ENCODE peak calls at places on chromosomes 6 and 20, in seven cellular contexts. P is HepG2, A is neural progenitor cell, Y is PC-3, K is colonic mucosa, I is fibroblast of lung, S is GM23248. U is an unnamed sample.

GRCh38 chr20:17624070-17624469 is 54.2 kb downstream of the DSTN start:
- DNase-seq in P (no peak), A (no peak), Y (no peak), K (no peak), I (no peak), S (no peak), U (no peak)

GRCh38 chr20:53522696-53523095 is 70.9 kb downstream of the ZNF217 start:
- DNase-seq in P (no peak), A (no peak), Y (no peak), K (no peak), I (no peak), S (no peak), U (no peak)

GRCh38 chr6:134438825-134439224 is 120.9 kb upstream of the SGK1 start:
- DNase-seq in P (no peak), A (peak), Y (no peak), K (no peak), I (no peak), S (no peak), U (no peak)

GRCh38 chr20:45337367-45338120 is 10.7 kb downstream of the SDC4 start:
- DNase-seq in P (peak), A (no peak), Y (peak), K (peak), I (peak), S (peak), U (peak)

GRCh38 chr6:29705389-29706231 is 17.6 kb upstream of the HLA-F start:
- DNase-seq in P (peak), A (peak), Y (peak), K (peak), I (peak), S (peak), U (peak)

GRCh38 chr20:18020931-18021330 is 36.8 kb downstream of the OVOL2 start:
- DNase-seq in P (no peak), A (no peak), Y (no peak), K (no peak), I (no peak), S (no peak), U (peak)

GRCh38 chr6:31375699-31376098 is 18.7 kb upstream of the HLA-B start:
- DNase-seq in P (no peak), A (no peak), Y (no peak), K (no peak), I (no peak), S (no peak), U (no peak)

GRCh38 chr6:152428126-152428525 is 209.0 kb downstream of the SYNE1 start:
- DNase-seq in P (no peak), A (peak), Y (no peak), K (no peak), I (peak), S (no peak), U (no peak)

GRCh38 chr6:139433647-139434419 is 59.4 kb upstream of the CITED2 start:
- DNase-seq in P (peak), A (no peak), Y (peak), K (peak), I (peak), S (peak), U (no peak)

GRCh38 chr6:163955131-163955530 is 540.6 kb downstream of the QKI start:
- DNase-seq in P (no peak), A (no peak), Y (no peak), K (no peak), I (peak), S (peak), U (peak)

GRCh38 chr6:54717849-54718455 is 128.6 kb upstream of the FAM83B start:
- DNase-seq in P (peak), A (peak), Y (peak), K (peak), I (peak), S (peak), U (peak)

GRCh38 chr20:9068232-9068781 is 580 bp upstream of the PLCB4 start:
- DNase-seq in P (no peak), A (peak), Y (peak), K (peak), I (peak), S (peak), U (no peak)

GRCh38 chr6:45275358-45275757 is 52.8 kb upstream of the RUNX2 start:
- DNase-seq in P (no peak), A (no peak), Y (no peak), K (no peak), I (no peak), S (no peak), U (no peak)

GRCh38 chr6:107957165-107957908 is 671 bp downstream of the SEC63 start:
- DNase-seq in P (peak), A (peak), Y (peak), K (peak), I (peak), S (peak), U (peak)

GRCh38 chr6:150607044-150607650 is 7.5 kb downstream of the PLEKHG1 start:
- DNase-seq in P (no peak), A (no peak), Y (no peak), K (no peak), I (no peak), S (no peak), U (no peak)

GRCh38 chr6:29887819-29888581 is 54.3 kb upstream of the HLA-A start:
- DNase-seq in P (no peak), A (peak), Y (peak), K (peak), I (peak), S (peak), U (peak)

GRCh38 chr6:166449036-166449435 is 66.3 kb upstream of the MPC1 start:
- DNase-seq in P (no peak), A (no peak), Y (no peak), K (no peak), I (no peak), S (no peak), U (peak)

GRCh38 chr20:36252511-36252910 is 16.2 kb downstream of the AAR2 start:
- DNase-seq in P (no peak), A (no peak), Y (no peak), K (no peak), I (no peak), S (no peak), U (no peak)

GRCh38 chr20:41169791-41170351 is 32.5 kb downstream of the PLCG1 start:
- DNase-seq in P (no peak), A (no peak), Y (peak), K (peak), I (peak), S (peak), U (no peak)

GRCh38 chr6:160041608-160042007 is 72.7 kb downstream of the IGF2R start:
- DNase-seq in P (peak), A (no peak), Y (peak), K (no peak), I (peak), S (peak), U (no peak)

GRCh38 chr6:104829183-104829958 is 30.3 kb downstream of the HACE1 start:
- DNase-seq in P (no peak), A (no peak), Y (peak), K (no peak), I (no peak), S (no peak), U (no peak)

GRCh38 chr6:44432726-44433125 is 45.2 kb downstream of the CDC5L start:
- DNase-seq in P (no peak), A (no peak), Y (no peak), K (no peak), I (no peak), S (no peak), U (no peak)

GRCh38 chr6:31356216-31356945 is 598 bp downstream of the HLA-B start:
- DNase-seq in P (no peak), A (peak), Y (peak), K (peak), I (peak), S (peak), U (peak)

GRCh38 chr6:168773788-168774187 is 332.8 kb downstream of the SMOC2 start:
- DNase-seq in P (no peak), A (no peak), Y (no peak), K (no peak), I (no peak), S (no peak), U (no peak)

GRCh38 chr20:59455392-59456341 is 148.7 kb upstream of the PHACTR3 start:
- DNase-seq in P (no peak), A (peak), Y (peak), K (peak), I (no peak), S (peak), U (no peak)

GRCh38 chr20:45487231-45487635 is 17.7 kb downstream of the WFDC2 start:
- DNase-seq in P (no peak), A (peak), Y (no peak), K (no peak), I (no peak), S (no peak), U (no peak)

GRCh38 chr6:169251822-169252804 is 1.5 kb downstream of the THBS2 start:
- DNase-seq in P (no peak), A (peak), Y (no peak), K (no peak), I (no peak), S (peak), U (no peak)

GRCh38 chr6:14762077-14762476 is 483.8 kb upstream of the JARID2 start:
- DNase-seq in P (peak), A (no peak), Y (no peak), K (peak), I (no peak), S (no peak), U (no peak)

GRCh38 chr6:10146723-10147451 is 268.0 kb downstream of the TFAP2A start:
- DNase-seq in P (peak), A (peak), Y (peak), K (no peak), I (peak), S (peak), U (peak)

GRCh38 chr20:53399592-53400335 is 193.9 kb downstream of the ZNF217 start:
- DNase-seq in P (no peak), A (no peak), Y (no peak), K (no peak), I (peak), S (no peak), U (no peak)

GRCh38 chr20:47150403-47151152 is 205.9 kb downstream of the ZMYND8 start:
- DNase-seq in P (peak), A (peak), Y (peak), K (peak), I (peak), S (peak), U (peak)

GRCh38 chr6:144268821-144269220 is 16.3 kb upstream of the UTRN start:
- DNase-seq in P (no peak), A (no peak), Y (no peak), K (no peak), I (no peak), S (no peak), U (peak)

DNA sequence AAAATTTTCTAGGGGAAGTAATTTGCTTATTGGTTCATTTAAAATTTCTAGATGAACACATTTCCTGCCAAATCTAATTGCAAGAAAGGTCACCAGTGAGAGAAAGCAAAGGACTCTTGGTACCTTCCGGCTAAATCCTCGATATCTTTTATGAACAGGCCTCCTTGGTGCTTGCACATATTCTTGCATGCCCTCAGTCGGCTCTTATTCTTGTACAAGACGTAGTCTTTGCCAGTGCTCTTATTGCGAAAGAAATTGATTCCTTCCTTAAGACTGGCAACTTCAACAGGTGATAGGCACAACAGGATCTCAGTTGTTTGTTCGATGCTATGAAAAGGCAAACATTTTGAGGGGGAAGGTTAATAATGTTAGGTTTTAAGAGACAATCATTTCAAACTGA is 141.7 kb upstream of the CARMIL1 start:
- DNase-seq in P (no peak), A (no peak), Y (no peak), K (no peak), I (no peak), S (peak), U (no peak)
- H3K4me3 ChIP-seq in P (no peak), A (no peak), Y (no peak), K (peak), I (peak), S (peak), U (no peak)

DNA sequence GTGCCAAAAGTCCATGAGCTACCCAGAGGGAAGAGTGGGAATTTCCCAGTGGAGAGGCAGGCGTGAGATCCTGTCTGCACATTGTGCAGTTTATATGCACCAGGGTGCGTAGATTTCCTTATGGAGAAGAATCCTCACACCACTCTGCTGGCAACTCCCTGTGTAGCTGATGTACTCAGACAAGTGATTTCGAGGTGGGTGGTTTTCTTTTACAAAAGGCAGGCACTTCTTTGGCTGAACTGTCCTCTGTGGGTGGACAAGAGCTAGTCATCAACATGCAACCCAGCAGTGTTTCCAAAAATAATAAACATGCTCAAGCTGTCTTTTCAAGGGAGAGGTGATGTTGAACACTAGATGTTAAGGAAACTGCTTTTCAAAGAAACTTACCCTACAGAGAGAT is 121.7 kb upstream of the NXT1 start:
- DNase-seq in P (no peak), A (no peak), Y (no peak), K (no peak), I (peak), S (peak), U (no peak)
- H3K9ac ChIP-seq in P (no peak), A (no peak), Y (no peak), K (no peak), I (no peak), S (peak), U (no peak)

DNA sequence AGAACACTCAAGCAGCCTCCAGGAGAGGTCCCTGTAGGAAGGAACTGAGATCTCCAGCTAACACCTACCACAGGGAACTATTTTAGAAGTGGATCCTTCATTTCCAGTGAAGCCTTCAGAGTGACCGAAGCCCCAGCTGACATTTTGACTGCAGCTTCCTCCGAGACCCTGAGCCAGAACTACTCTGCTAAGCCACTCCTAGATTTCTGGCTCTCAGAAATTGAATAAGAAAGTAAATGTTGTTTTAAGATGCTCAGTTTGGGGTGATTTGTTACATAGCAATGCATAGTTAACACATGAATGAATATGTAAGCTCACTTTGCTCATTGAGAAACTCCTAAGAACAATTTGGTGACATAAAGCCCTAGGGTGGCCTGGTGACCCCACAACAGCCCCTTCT is 5.5 kb downstream of the TULP1 start:
- DNase-seq in P (no peak), A (no peak), Y (no peak), K (no peak), I (no peak), S (no peak), U (no peak)
- H3K4me3 ChIP-seq in P (no peak), A (no peak), Y (no peak), K (no peak), I (no peak), S (no peak), U (no peak)

GRCh38 chr6:167679791-167680604 is 146.7 kb upstream of the AFDN start:
- DNase-seq in P (no peak), A (peak), Y (no peak), K (no peak), I (no peak), S (no peak), U (no peak)
- H3K9ac ChIP-seq in P (peak), A (no peak), Y (no peak), K (no peak), I (no peak), S (no peak), U (no peak)

GRCh38 chr6:100420711-100421110 is 44.0 kb downstream of the SIM1 start:
- DNase-seq in P (no peak), A (peak), Y (no peak), K (no peak), I (no peak), S (no peak), U (no peak)
- H3K4me3 ChIP-seq in P (no peak), A (no peak), Y (no peak), K (no peak), I (no peak), S (no peak), U (no peak)

U was measured in trophoblast cell.